ENCODE peak calls at places on chromosomes 16 and 17, in six cellular contexts. R is upper lobe of right lung, M is vagina, F is Peyer's patch, A is colonic mucosa, S is GM23248. H is an unnamed sample. For H3K36me3, the result is how much of the 10 kb centered on the place peaks cover.

GRCh38 chr16:66954097-66954659 is 6.9 kb upstream of the CES3 start:
- DNase-seq in R (no peak), M (no peak), F (peak), A (peak), S (peak), H (peak)

GRCh38 chr16:17289671-17290070 is 181.1 kb downstream of the XYLT1 start:
- DNase-seq in R (no peak), M (no peak), F (no peak), A (no peak), S (peak), H (no peak)

GRCh38 chr17:48843172-48843900 is 12.5 kb downstream of the CALCOCO2 start:
- DNase-seq in R (no peak), M (no peak), F (no peak), A (no peak), S (peak), H (no peak)

GRCh38 chr17:59890720-59891119 is 2.0 kb downstream of the TUBD1 start:
- DNase-seq in R (no peak), M (no peak), F (no peak), A (no peak), S (peak), H (no peak)

GRCh38 chr17:14458724-14459123 is 157.8 kb downstream of the HS3ST3B1 start:
- DNase-seq in R (no peak), M (no peak), F (no peak), A (no peak), S (no peak), H (no peak)

GRCh38 chr17:19274893-19275292 is 37.7 kb downstream of the EPN2 start:
- DNase-seq in R (no peak), M (no peak), F (no peak), A (no peak), S (no peak), H (no peak)

GRCh38 chr16:60755907-60756306 is 1280.3 kb downstream of the CDH8 start:
- DNase-seq in R (no peak), M (no peak), F (no peak), A (no peak), S (no peak), H (no peak)

GRCh38 chr17:28394717-28395116 is 11.3 kb downstream of the SLC46A1 start:
- DNase-seq in R (no peak), M (no peak), F (no peak), A (no peak), S (peak), H (no peak)

GRCh38 chr17:80836658-80836965 is 155.0 kb upstream of the CHMP6 start:
- DNase-seq in R (no peak), M (no peak), F (no peak), A (no peak), S (no peak), H (no peak)

GRCh38 chr17:79970576-79971068 is 65.0 kb downstream of the TBC1D16 start:
- DNase-seq in R (peak), M (no peak), F (peak), A (peak), S (peak), H (no peak)

GRCh38 chr17:27496005-27496404 is 39.8 kb downstream of the KSR1 start:
- DNase-seq in R (no peak), M (no peak), F (no peak), A (no peak), S (no peak), H (no peak)

GRCh38 chr16:47069291-47069690 is 74.5 kb downstream of the NETO2 start:
- DNase-seq in R (no peak), M (no peak), F (no peak), A (no peak), S (no peak), H (no peak)

DNA sequence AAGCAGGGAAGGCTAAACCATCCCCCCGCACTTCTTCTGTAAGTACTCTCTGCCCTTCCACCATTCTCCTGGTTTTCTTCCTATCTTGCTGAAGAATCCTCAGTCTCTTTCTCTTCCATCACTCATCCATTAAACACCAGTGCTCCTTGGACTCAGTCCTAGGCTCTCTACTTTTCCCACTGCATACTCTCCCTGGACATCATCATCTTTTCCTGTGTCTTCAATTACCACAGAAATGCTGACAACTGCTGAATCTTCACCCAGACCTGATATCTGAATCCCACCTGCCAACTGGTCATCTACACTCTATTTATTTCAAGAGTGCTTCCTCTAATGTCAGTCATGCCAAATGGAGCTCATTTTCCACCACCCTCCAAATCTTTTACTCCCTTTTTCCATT is 53.8 kb upstream of the ARL6IP1 start:
- DNase-seq in R (no peak), M (no peak), F (no peak), A (no peak), S (no peak), H (no peak)
- H3K36me3 ChIP-seq in R (half or more), M (under half), F (under half), A (under half), S (half or more), H (under half)

GRCh38 chr17:42502926-42503325 is 33.1 kb upstream of the NAGLU start:
- DNase-seq in R (no peak), M (no peak), F (no peak), A (no peak), S (no peak), H (no peak)

GRCh38 chr17:42507671-42508070 is 28.4 kb upstream of the NAGLU start:
- DNase-seq in R (peak), M (no peak), F (no peak), A (no peak), S (no peak), H (no peak)

DNA sequence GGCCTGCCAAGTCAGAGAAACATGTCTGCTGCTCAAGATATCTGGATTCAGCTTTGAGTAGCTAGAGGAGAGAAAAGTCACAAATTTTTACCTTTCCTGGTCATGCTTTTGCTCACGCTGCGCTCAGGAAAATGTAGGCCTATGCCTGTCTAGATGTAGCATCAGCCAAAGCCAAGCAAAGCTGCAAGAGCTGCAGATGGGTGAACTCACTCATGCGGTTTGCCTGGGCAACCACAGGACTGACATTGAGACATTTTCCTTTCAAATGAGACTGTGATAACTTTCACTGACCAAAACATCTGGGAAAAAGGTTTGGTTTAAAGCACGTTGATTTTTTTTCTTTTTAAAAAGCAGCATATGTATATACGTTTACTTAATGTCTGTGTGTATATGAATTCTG is 34.0 kb upstream of the NAGLU start:
- DNase-seq in R (no peak), M (no peak), F (no peak), A (no peak), S (no peak), H (no peak)
- H3K36me3 ChIP-seq in R (half or more), M (under half), F (under half), A (under half), S (under half), H (under half)

GRCh38 chr16:64380751-64381150 is 741.1 kb downstream of the CDH11 start:
- DNase-seq in R (no peak), M (no peak), F (no peak), A (no peak), S (no peak), H (no peak)

GRCh38 chr16:64370112-64370511 is 751.8 kb downstream of the CDH11 start:
- DNase-seq in R (no peak), M (no peak), F (no peak), A (no peak), S (no peak), H (no peak)

GRCh38 chr16:64375386-64375980 is 746.4 kb downstream of the CDH11 start:
- DNase-seq in R (no peak), M (no peak), F (no peak), A (no peak), S (peak), H (no peak)
- H3K36me3 ChIP-seq in R (under half), M (under half), F (under half), A (under half), S (under half), H (under half)

GRCh38 chr17:673200-673681 is 41.4 kb downstream of the VPS53 start:
- DNase-seq in R (peak), M (no peak), F (no peak), A (no peak), S (no peak), H (no peak)

GRCh38 chr17:676965-677364 is 37.7 kb downstream of the VPS53 start:
- DNase-seq in R (no peak), M (no peak), F (no peak), A (no peak), S (no peak), H (no peak)

GRCh38 chr17:680554-680953 is 34.1 kb downstream of the VPS53 start:
- DNase-seq in R (no peak), M (no peak), F (no peak), A (no peak), S (no peak), H (no peak)

GRCh38 chr17:679491-679890 is 35.1 kb downstream of the VPS53 start:
- DNase-seq in R (no peak), M (no peak), F (no peak), A (no peak), S (no peak), H (no peak)

GRCh38 chr17:676060-676745 is 38.4 kb downstream of the VPS53 start:
- DNase-seq in R (no peak), M (no peak), F (no peak), A (no peak), S (peak), H (no peak)
- H3K36me3 ChIP-seq in R (under half), M (under half), F (under half), A (under half), S (under half), H (under half)

GRCh38 chr17:75626496-75627038 is 6.7 kb upstream of the SMIM5 start:
- DNase-seq in R (no peak), M (no peak), F (no peak), A (no peak), S (no peak), H (no peak)
- H3K36me3 ChIP-seq in R (under half), M (under half), F (under half), A (under half), S (under half), H (under half)

GRCh38 chr17:1344521-1344920 is 55.5 kb downstream of the YWHAE start:
- DNase-seq in R (no peak), M (no peak), F (no peak), A (no peak), S (no peak), H (no peak)
- H3K36me3 ChIP-seq in R (under half), M (under half), F (under half), A (under half), S (under half), H (under half)

GRCh38 chr17:42310281-42311156 is 22.2 kb downstream of the STAT5A start:
- DNase-seq in R (no peak), M (no peak), F (no peak), A (no peak), S (no peak), H (no peak)
- H3K36me3 ChIP-seq in R (half or more), M (under half), F (under half), A (under half), S (under half), H (under half)

GRCh38 chr17:68325961-68326360 is 34.7 kb downstream of the ARSG start:
- DNase-seq in R (no peak), M (no peak), F (no peak), A (no peak), S (no peak), H (no peak)
- H3K36me3 ChIP-seq in R (under half), M (under half), F (under half), A (under half), S (under half), H (under half)

GRCh38 chr17:37422971-37423625 is 16.4 kb downstream of the TADA2A start:
- DNase-seq in R (no peak), M (no peak), F (no peak), A (no peak), S (no peak), H (no peak)

GRCh38 chr17:37429442-37429841 is 22.8 kb downstream of the TADA2A start:
- DNase-seq in R (no peak), M (no peak), F (no peak), A (no peak), S (peak), H (no peak)

GRCh38 chr17:37429039-37429438 is 22.4 kb downstream of the TADA2A start:
- DNase-seq in R (no peak), M (no peak), F (no peak), A (no peak), S (no peak), H (no peak)

GRCh38 chr17:37430051-37430591 is 23.4 kb downstream of the TADA2A start:
- DNase-seq in R (no peak), M (no peak), F (no peak), A (no peak), S (peak), H (no peak)

GRCh38 chr17:37425268-37425667 is 18.6 kb downstream of the TADA2A start:
- DNase-seq in R (no peak), M (no peak), F (no peak), A (no peak), S (no peak), H (no peak)
- H3K36me3 ChIP-seq in R (half or more), M (under half), F (under half), A (under half), S (under half), H (under half)

GRCh38 chr16:3673676-3674377 is 19.3 kb downstream of the DNASE1 start:
- DNase-seq in R (no peak), M (no peak), F (no peak), A (no peak), S (no peak), H (no peak)
- H3K36me3 ChIP-seq in R (half or more), M (under half), F (under half), A (under half), S (under half), H (under half)

H was measured in iPS DF 6.9.